ENCODE peak calls at places on chromosomes 16 and 17, in five cellular contexts. K is NCI-H460, Y is GDM1, L is fibroblast of the conjunctiva, V is activated T-cell treated with anti-CD3 and anti-CD28 coated beads for 1 hour. D is an unnamed sample.

GRCh38 chr16:19196871-19197270 is 28.8 kb downstream of the SYT17 start:
- DNase-seq in K (no peak), Y (no peak), V (no peak), L (no peak), D (no peak)

GRCh38 chr16:7513429-7513828 is 180.8 kb downstream of the RBFOX1 start:
- DNase-seq in K (no peak), V (no peak), L (no peak), Y (no peak), D (no peak)

GRCh38 chr16:24257965-24258364 is 1.8 kb downstream of the CACNG3 start:
- DNase-seq in Y (no peak), V (no peak), K (no peak), L (no peak), D (no peak)

GRCh38 chr16:12170103-12171025 is 193.8 kb downstream of the SNX29 start:
- DNase-seq in V (no peak), L (no peak), K (no peak), Y (no peak), D (no peak)

GRCh38 chr17:72614476-72614870 is 478.0 kb downstream of the SLC39A11 start:
- DNase-seq in Y (no peak), V (no peak), L (no peak), K (no peak), D (no peak)

GRCh38 chr17:17151055-17151454 is 55.1 kb downstream of the PLD6 start:
- DNase-seq in Y (no peak), V (no peak), K (no peak), L (peak), D (peak)

GRCh38 chr17:74853669-74854068 is 6.0 kb downstream of the GRIN2C start:
- DNase-seq in K (no peak), V (no peak), L (no peak), Y (no peak), D (no peak)

GRCh38 chr17:73109603-73110002 is 17.1 kb upstream of the SLC39A11 start:
- DNase-seq in L (no peak), K (no peak), V (no peak), Y (no peak), D (no peak)

GRCh38 chr17:78375401-78376079 is 2.9 kb upstream of the PGS1 start:
- DNase-seq in K (peak), L (peak), Y (no peak), V (no peak), D (no peak)

GRCh38 chr16:84423416-84423837 is 55.1 kb downstream of the ATP2C2 start:
- DNase-seq in Y (no peak), L (peak), K (peak), V (no peak), D (peak)

GRCh38 chr16:50114357-50115129 is 38.6 kb upstream of the TENT4B start:
- DNase-seq in K (no peak), L (no peak), V (no peak), Y (no peak), D (no peak)

GRCh38 chr16:84084570-84085270 is 32.0 kb downstream of the MBTPS1 start:
- DNase-seq in Y (no peak), K (peak), V (peak), L (peak), D (no peak)

GRCh38 chr17:74935585-74936469 is at the start of gene OTOP3:
- DNase-seq in L (no peak), K (no peak), Y (no peak), V (no peak), D (no peak)

GRCh38 chr17:35376245-35376644 is 2.8 kb upstream of the SLFN11 start:
- DNase-seq in Y (no peak), V (no peak), L (no peak), K (no peak), D (no peak)

GRCh38 chr17:29150191-29150590 is 30.0 kb downstream of the MYO18A start:
- DNase-seq in Y (no peak), K (no peak), L (no peak), V (no peak), D (no peak)

GRCh38 chr16:88005968-88006367 is 54.7 kb downstream of the BANP start:
- DNase-seq in Y (no peak), V (no peak), K (no peak), L (no peak), D (no peak)

GRCh38 chr16:84982434-84982833 is 28.9 kb downstream of the ZDHHC7 start:
- DNase-seq in K (no peak), L (no peak), V (no peak), Y (no peak), D (no peak)

GRCh38 chr17:49371178-49371834 is 9.3 kb upstream of the ZNF652 start:
- DNase-seq in K (no peak), Y (no peak), L (no peak), V (no peak), D (no peak)

GRCh38 chr17:9023389-9024210 is 2.3 kb downstream of the NTN1 start:
- DNase-seq in L (no peak), V (no peak), Y (no peak), K (no peak), D (no peak)

GRCh38 chr16:79360267-79360666 is 240.3 kb downstream of the MAF start:
- DNase-seq in K (no peak), L (no peak), V (no peak), Y (no peak), D (no peak)

GRCh38 chr16:2716101-2716885 is 3.7 kb downstream of the PRSS27 start:
- DNase-seq in K (no peak), V (no peak), L (no peak), Y (no peak), D (no peak)

GRCh38 chr16:54061454-54061853 is 225.1 kb downstream of the IRX3 start:
- DNase-seq in V (no peak), Y (no peak), L (no peak), K (no peak), D (no peak)

GRCh38 chr16:15509593-15510520 is 75.5 kb downstream of the BMERB1 start:
- DNase-seq in L (no peak), V (no peak), K (no peak), Y (peak), D (no peak)

D was measured in HFF-Myc.